ENCODE peak calls at places on chromosomes 1 and 21, in six cellular contexts. K, C, P, E, A and Q are unnamed samples.

GRCh38 chr1:40823971-40824370 is 38.2 kb downstream of the CITED4 start:
- DNase-seq in P (no peak), E (no peak), A (no peak), K (no peak), C (no peak), Q (no peak)

GRCh38 chr1:94039514-94039870 is 81.5 kb downstream of the ABCA4 start:
- DNase-seq in P (peak), A (peak), E (peak), K (peak), C (peak), Q (peak)

GRCh38 chr21:34592573-34592972 is 22.3 kb downstream of the RCAN1 start:
- DNase-seq in A (no peak), K (no peak), E (no peak), P (no peak), C (no peak), Q (no peak)

GRCh38 chr1:233518344-233518743 is 95.6 kb upstream of the KCNK1 start:
- DNase-seq in E (no peak), C (peak), K (no peak), P (no peak), A (peak), Q (no peak)

GRCh38 chr21:44618909-44619308 is 7.0 kb downstream of the KRTAP10-8 start:
- DNase-seq in C (no peak), K (no peak), P (no peak), E (no peak), A (no peak), Q (no peak)

GRCh38 chr1:232805269-232806070 is at the start of gene MAP10:
- DNase-seq in P (peak), C (peak), K (peak), E (peak), A (peak), Q (peak)

GRCh38 chr1:215888159-215888558 is 321.1 kb downstream of the KCTD3 start:
- DNase-seq in C (no peak), E (peak), P (no peak), A (no peak), K (no peak), Q (no peak)

GRCh38 chr1:162951553-162952315 is 90.8 kb upstream of the CCDC190 start:
- DNase-seq in K (no peak), E (peak), P (peak), A (no peak), C (no peak), Q (peak)

GRCh38 chr1:12650001-12650421 is 6.1 kb downstream of the AADACL4 start:
- DNase-seq in C (peak), A (no peak), P (peak), E (peak), K (no peak), Q (peak)

GRCh38 chr1:75632350-75632949 is 21.5 kb upstream of the SLC44A5 start:
- DNase-seq in C (peak), K (no peak), E (peak), P (peak), A (peak), Q (peak)

GRCh38 chr1:2358072-2358471 is 33.3 kb downstream of the MORN1 start:
- DNase-seq in C (no peak), K (no peak), P (no peak), A (no peak), E (no peak), Q (no peak)

GRCh38 chr1:44839561-44839960 is 3.5 kb downstream of the PTCH2 start:
- DNase-seq in A (no peak), K (no peak), P (no peak), C (no peak), E (no peak), Q (no peak)

GRCh38 chr1:220528049-220528678 is at the start of gene MARK1:
- DNase-seq in E (peak), P (peak), C (peak), K (peak), A (peak), Q (peak)

GRCh38 chr1:111847519-111847918 is 91.8 kb downstream of the DDX20 start:
- DNase-seq in K (no peak), A (no peak), P (no peak), C (no peak), E (no peak), Q (no peak)

GRCh38 chr1:172948457-172948856 is 102.3 kb downstream of the TNFSF18 start:
- DNase-seq in K (no peak), E (peak), P (peak), C (no peak), A (no peak), Q (peak)

GRCh38 chr1:72140222-72140621 is 142.1 kb downstream of the NEGR1 start:
- DNase-seq in A (no peak), K (no peak), P (peak), E (no peak), C (no peak), Q (peak)

GRCh38 chr1:110916274-110916668 is 43.3 kb downstream of the CD53 start:
- DNase-seq in C (no peak), K (no peak), A (no peak), P (no peak), E (no peak), Q (no peak)

GRCh38 chr1:27299385-27300252 is 22.3 kb upstream of the TMEM222 start:
- DNase-seq in P (peak), C (no peak), A (peak), K (peak), E (peak), Q (peak)
- H3K4me3 ChIP-seq in P (no peak), C (no peak), A (no peak), K (no peak), E (no peak), Q (no peak)

GRCh38 chr21:23249760-23250159 is 2251.6 kb downstream of the NCAM2 start:
- DNase-seq in E (no peak), A (no peak), C (no peak), K (no peak), P (no peak), Q (no peak)

GRCh38 chr21:23247334-23247733 is 2249.1 kb downstream of the NCAM2 start:
- DNase-seq in P (no peak), A (no peak), E (peak), C (peak), K (no peak), Q (peak)

GRCh38 chr21:23245231-23245630 is 2247.0 kb downstream of the NCAM2 start:
- DNase-seq in K (no peak), C (no peak), E (no peak), A (no peak), P (no peak), Q (no peak)
- H3K4me3 ChIP-seq in K (no peak), C (no peak), E (no peak), A (no peak), P (no peak), Q (no peak)

GRCh38 chr1:203289281-203289981 is 15.9 kb upstream of the BTG2 start:
- DNase-seq in P (no peak), E (no peak), C (no peak), K (peak), A (peak), Q (no peak)

GRCh38 chr1:203286161-203286984 is 18.9 kb upstream of the BTG2 start:
- DNase-seq in C (no peak), K (no peak), P (no peak), E (no peak), A (no peak), Q (no peak)

GRCh38 chr1:203288351-203288894 is 16.9 kb upstream of the BTG2 start:
- DNase-seq in C (no peak), P (no peak), E (no peak), A (no peak), K (no peak), Q (no peak)

GRCh38 chr1:203287896-203288295 is 17.4 kb upstream of the BTG2 start:
- DNase-seq in C (no peak), K (no peak), A (no peak), P (no peak), E (no peak), Q (no peak)

GRCh38 chr1:203287109-203287893 is 18.0 kb upstream of the BTG2 start:
- DNase-seq in C (no peak), P (no peak), A (peak), K (peak), E (no peak), Q (peak)
- H3K4me3 ChIP-seq in C (no peak), P (no peak), A (no peak), K (no peak), E (no peak), Q (no peak)

DNA sequence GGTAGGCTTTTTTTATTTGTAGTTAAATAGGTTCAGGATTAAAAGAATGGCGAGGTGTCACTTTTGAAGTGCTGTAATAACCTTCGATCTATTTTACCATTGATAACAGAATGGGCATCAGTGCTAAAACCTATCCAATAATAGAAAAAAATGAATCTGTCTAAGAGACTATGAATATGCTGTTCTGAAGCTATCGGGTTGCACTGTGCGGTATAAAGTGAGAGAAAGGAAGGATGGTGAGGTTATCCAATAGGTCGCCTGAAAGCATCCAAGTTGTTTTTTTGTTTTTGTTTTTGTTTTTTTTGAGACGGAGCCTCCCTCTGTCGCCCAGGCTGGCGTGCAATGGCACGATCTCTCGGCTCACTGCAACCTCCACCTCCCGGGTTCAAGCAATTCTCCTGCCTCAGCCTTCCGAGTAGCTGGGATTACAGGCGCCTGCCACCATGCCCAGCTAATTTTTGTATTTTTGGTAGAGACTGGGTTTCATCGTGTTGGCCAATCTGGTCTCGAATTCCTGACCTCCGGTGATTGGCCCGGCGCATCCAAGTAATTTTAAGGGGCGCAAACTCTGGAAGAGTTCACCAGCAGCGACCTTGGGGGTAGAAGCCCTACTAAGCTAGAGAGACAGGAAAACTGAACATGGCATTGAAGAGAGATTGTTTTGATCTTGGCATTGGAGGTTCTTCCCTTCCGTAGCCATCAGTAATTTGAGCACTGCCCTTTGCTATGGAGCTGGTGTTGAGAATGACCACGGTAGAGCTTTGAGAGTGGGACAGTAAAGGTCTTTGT is 8.7 kb upstream of the MDM4 start:
- DNase-seq in C (peak), P (peak), A (peak), E (peak), K (peak), Q (peak)
- H3K4me3 ChIP-seq in C (peak), P (peak), A (peak), E (peak), K (peak), Q (peak)

GRCh38 chr1:24735156-24735618 is 10.1 kb upstream of the CLIC4 start:
- DNase-seq in C (no peak), E (no peak), P (peak), K (no peak), A (no peak), Q (no peak)

GRCh38 chr1:24735619-24736375 is 9.4 kb upstream of the CLIC4 start:
- DNase-seq in E (peak), A (no peak), P (peak), C (peak), K (no peak), Q (peak)

GRCh38 chr1:24737368-24738117 is 7.7 kb upstream of the CLIC4 start:
- DNase-seq in C (no peak), K (no peak), A (no peak), P (no peak), E (no peak), Q (no peak)

GRCh38 chr1:24742090-24742938 is 2.9 kb upstream of the CLIC4 start:
- DNase-seq in K (no peak), P (peak), C (no peak), E (peak), A (no peak), Q (peak)

DNA sequence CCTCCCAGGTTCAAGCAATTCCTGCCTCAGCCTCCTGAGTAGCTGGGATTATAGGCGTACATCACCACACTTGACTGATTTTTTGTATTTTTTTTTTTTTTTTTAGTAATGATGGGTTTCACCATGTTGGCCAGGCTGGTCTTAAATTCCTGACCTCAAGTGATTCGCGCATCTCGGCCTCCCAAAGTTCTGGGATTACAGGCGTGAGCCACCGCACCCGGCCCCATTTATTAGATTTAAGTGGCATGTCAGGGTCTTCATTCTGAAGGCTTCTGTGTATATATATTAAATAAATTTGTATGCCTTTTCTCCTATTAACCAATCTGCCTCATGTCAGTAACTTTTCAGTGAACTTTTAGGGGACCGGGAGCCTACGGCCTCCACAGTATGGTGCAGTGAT is 6.0 kb upstream of the CLIC4 start:
- DNase-seq in A (no peak), K (no peak), P (no peak), E (no peak), C (no peak), Q (no peak)
- H3K4me3 ChIP-seq in A (no peak), K (no peak), P (no peak), E (no peak), C (no peak), Q (no peak)

GRCh38 chr1:206506405-206506802 is 927 bp upstream of the RASSF5 start:
- DNase-seq in P (no peak), C (no peak), K (no peak), E (no peak), A (no peak), Q (no peak)
- H3K4me3 ChIP-seq in P (no peak), C (no peak), K (no peak), E (no peak), A (peak), Q (no peak)

DNA sequence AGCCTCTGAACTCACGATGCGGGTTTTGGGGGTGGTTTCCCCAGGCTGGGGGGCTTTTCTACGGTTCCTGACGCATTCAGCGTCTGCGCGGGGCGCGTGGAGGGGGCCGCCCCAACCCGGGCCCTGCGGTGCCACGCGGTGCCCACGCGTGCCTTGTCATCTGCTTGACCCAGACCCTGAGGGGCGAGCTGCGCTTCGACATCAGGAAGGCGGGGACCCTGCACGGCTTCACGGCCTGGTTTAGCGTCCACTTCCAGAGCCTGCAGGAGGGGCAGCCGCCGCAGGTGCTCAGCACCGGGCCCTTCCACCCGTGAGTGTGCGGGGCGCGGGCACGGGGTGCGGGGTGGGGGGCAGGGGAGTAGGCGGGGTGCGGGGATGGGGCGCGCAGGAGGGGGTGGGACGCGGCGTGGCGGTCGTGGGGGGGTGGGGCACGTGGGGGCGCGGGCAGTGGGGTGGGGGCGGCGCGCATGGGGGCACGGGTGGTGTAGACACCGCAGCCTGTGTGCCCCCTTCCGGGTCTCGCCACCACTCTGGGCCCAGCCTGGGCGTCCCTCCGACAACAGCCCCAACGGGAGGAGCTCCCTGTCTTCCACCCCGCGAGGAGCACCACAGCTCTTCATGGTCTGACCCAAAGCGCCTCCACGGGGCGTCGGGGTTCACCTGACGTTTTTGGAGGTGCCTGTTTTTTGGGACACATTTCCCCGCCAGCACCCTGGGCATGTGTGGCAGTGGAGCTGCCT is 26.3 kb downstream of the PRMT2 start:
- DNase-seq in C (no peak), P (no peak), K (no peak), E (no peak), A (peak), Q (no peak)
- H3K4me3 ChIP-seq in C (peak), P (peak), K (peak), E (peak), A (peak), Q (peak)

DNA sequence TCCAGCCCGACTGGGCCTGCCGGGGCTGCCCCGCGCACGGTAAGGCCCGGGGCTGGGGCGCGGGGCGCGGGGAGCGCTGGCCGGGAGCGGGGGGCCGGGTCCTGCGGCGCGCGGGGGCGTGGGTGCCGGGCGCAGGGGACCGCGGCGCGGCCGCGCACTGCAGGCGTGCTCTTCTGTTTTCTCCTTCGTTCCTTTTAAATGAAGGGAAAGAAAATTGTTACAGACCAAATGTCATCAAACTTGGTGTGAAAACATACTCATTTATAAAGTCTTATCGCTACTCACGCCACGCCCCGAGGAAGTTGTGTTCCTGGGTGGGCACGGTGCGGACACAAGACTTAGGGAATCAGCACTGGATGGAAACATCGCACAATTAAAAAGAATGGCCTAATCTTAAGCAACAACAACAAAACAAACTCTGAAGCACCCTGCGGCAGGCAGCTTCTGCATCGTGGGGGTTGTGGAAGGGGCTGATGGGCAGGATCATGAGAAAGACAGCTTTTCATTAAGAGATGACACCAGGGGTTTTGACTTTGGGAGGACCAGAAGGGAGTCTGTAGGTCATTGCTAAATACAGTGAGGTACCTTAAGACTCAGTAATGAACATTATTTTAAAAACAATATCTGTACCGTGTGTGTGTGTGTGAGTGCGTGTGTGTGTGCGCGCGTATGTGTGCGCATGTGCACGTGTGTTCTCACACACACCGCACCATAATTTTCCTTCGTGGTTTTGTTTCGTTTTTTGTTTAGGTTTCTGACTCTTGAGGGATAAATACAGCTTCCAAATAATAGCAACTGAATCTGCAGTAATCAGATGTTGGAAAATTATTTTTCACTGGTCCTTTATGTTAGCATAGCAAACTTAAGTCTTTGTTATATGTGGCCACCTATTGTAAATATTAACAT is 542 bp downstream of the B3GALT5 start:
- DNase-seq in E (peak), P (peak), C (no peak), K (no peak), A (no peak), Q (no peak)
- H3K4me3 ChIP-seq in E (peak), P (peak), C (no peak), K (peak), A (peak), Q (no peak)

GRCh38 chr1:200409203-200409760 is 554 bp downstream of the ZNF281 start:
- DNase-seq in P (peak), K (peak), C (peak), A (peak), E (peak), Q (peak)

GRCh38 chr1:200405273-200405672 is 4.6 kb downstream of the ZNF281 start:
- DNase-seq in A (no peak), K (no peak), P (no peak), C (no peak), E (peak), Q (peak)

GRCh38 chr1:200410566-200410878 is 686 bp upstream of the ZNF281 start:
- DNase-seq in A (peak), E (peak), C (no peak), P (peak), K (no peak), Q (no peak)

GRCh38 chr1:200409761-200410565 is at the start of gene ZNF281:
- DNase-seq in E (peak), A (peak), K (peak), C (peak), P (peak), Q (peak)

GRCh38 chr1:200406161-200406797 is 3.6 kb downstream of the ZNF281 start:
- DNase-seq in K (no peak), P (no peak), E (no peak), A (no peak), C (no peak), Q (no peak)
- H3K4me3 ChIP-seq in K (no peak), P (no peak), E (no peak), A (peak), C (no peak), Q (no peak)

GRCh38 chr1:32703479-32704291 is 1.1 kb upstream of the SYNC start:
- DNase-seq in P (peak), E (peak), A (peak), K (peak), C (no peak), Q (peak)

GRCh38 chr1:32705516-32705915 is 2.9 kb upstream of the SYNC start:
- DNase-seq in C (no peak), E (no peak), P (no peak), A (no peak), K (no peak), Q (no peak)

GRCh38 chr1:32702599-32703478 is at the start of gene SYNC:
- DNase-seq in P (peak), A (peak), E (peak), C (no peak), K (peak), Q (peak)

GRCh38 chr1:32701951-32702598 is 495 bp downstream of the SYNC start:
- DNase-seq in K (peak), P (peak), E (peak), A (no peak), C (no peak), Q (no peak)

DNA sequence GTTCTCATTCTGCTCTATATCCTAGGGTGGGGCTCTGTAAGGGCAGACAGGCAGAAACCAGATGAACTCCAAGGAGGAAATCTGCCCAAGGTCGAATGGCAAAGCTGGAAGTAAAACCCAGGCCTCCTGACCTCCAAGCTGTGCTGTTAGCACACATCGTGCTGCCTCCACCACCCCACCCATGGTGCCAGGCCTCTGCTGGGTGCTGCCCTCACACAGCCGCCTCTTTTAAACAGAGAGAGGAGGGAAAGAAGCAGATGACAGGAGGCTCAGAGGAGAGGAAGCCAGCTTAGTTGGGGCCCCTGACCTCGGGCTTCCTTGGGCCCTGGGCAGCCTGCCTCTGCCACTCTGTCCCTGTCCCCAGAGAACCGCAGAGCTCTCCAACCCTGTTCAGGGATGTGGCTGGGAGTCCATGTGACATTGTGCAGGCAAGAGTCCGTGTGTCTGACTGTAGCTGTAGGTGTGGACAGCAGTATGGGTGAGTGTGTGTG is 1.1 kb downstream of the SYNC start:
- DNase-seq in K (peak), P (peak), A (peak), E (no peak), C (no peak), Q (no peak)
- H3K4me3 ChIP-seq in K (peak), P (peak), A (no peak), E (peak), C (no peak), Q (peak)